ENCODE peak calls at places on chromosomes 1 and 21, in four cellular contexts. T is GM12878, U is H1, F is HL-60. D is an unnamed sample.

GRCh38 chr21:30563630-30564029 is 2.5 kb upstream of the KRTAP19-7 start:
- DNase-seq in T (no peak), U (no peak), F (no peak), D (no peak)

GRCh38 chr1:33768106-33768505 is 95.8 kb upstream of the HMGB4 start:
- DNase-seq in T (no peak), U (no peak), F (no peak), D (no peak)

GRCh38 chr1:50502147-50502546 is 78.9 kb upstream of the DMRTA2 start:
- DNase-seq in T (no peak), U (no peak), F (no peak), D (no peak)

GRCh38 chr1:27773732-27774445 is 870 bp downstream of the STX12 start:
- DNase-seq in T (no peak), U (no peak), F (peak), D (no peak)

GRCh38 chr1:38508272-38508671 is 351.3 kb downstream of the RRAGC start:
- DNase-seq in T (no peak), U (no peak), F (peak), D (no peak)

GRCh38 chr1:233664254-233664653 is 50.3 kb downstream of the KCNK1 start:
- DNase-seq in T (no peak), U (no peak), F (no peak), D (no peak)

GRCh38 chr21:42558846-42559245 is 45.2 kb downstream of the SLC37A1 start:
- DNase-seq in T (no peak), U (no peak), F (no peak), D (no peak)

GRCh38 chr1:165903672-165904071 is 76.3 kb downstream of the UCK2 start:
- DNase-seq in T (no peak), U (no peak), F (no peak), D (no peak)

GRCh38 chr1:47761201-47761930 is 235.8 kb downstream of the TRABD2B start:
- DNase-seq in T (no peak), U (no peak), F (no peak), D (no peak)

GRCh38 chr1:172775598-172776570 is 117.0 kb downstream of the FASLG start:
- DNase-seq in T (no peak), U (no peak), F (no peak), D (no peak)

GRCh38 chr1:224406216-224406615 is 28.4 kb downstream of the WDR26 start:
- DNase-seq in T (no peak), U (no peak), F (no peak), D (no peak)

GRCh38 chr1:70633004-70633403 is 221.9 kb downstream of the CTH start:
- DNase-seq in T (no peak), U (no peak), F (no peak), D (no peak)

GRCh38 chr1:21319447-21320407 is 29.5 kb upstream of the ECE1 start:
- DNase-seq in T (no peak), U (no peak), F (no peak), D (no peak)

DNA sequence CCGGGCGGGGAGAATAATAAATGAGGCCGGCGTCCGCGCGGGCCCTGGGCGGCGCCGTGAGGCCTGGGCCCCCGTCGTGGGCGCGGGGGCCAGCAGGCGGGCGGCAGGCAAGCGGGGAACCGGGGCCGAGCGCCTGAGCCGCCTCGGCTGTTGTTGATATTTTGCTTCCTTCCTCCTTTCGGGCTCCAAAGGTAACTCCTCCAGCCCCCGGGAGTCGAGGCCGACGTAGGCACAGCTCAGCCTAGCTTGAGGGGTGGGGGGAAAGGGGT is at the start of gene MEF2D:
- DNase-seq in T (no peak), U (no peak), F (no peak), D (no peak)
- TF ChIP-seq POLR2AphosphoS5 in T (no peak), U (peak), F (no peak), D (peak)

DNA sequence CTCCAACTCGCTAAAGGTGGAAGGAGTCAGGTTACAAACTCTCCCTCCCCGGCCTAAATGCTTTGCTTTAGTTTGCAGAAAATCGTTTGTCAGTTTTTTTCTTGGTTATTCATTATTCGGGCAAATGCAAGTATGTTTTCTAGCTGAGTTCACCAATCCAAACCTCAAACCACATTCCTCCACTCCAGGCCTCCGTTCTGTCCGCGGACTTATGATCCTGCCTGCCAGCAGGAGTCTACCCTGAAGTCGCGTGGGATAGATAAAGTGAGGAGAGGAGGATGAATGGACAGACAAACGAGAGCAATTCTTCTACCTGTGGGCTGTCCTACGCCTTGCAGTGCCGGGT is 1.3 kb downstream of the ADAMTS1 start:
- DNase-seq in T (no peak), U (no peak), F (no peak), D (no peak)
- H3K4me3 ChIP-seq in T (no peak), U (peak), F (peak), D (no peak)

DNA sequence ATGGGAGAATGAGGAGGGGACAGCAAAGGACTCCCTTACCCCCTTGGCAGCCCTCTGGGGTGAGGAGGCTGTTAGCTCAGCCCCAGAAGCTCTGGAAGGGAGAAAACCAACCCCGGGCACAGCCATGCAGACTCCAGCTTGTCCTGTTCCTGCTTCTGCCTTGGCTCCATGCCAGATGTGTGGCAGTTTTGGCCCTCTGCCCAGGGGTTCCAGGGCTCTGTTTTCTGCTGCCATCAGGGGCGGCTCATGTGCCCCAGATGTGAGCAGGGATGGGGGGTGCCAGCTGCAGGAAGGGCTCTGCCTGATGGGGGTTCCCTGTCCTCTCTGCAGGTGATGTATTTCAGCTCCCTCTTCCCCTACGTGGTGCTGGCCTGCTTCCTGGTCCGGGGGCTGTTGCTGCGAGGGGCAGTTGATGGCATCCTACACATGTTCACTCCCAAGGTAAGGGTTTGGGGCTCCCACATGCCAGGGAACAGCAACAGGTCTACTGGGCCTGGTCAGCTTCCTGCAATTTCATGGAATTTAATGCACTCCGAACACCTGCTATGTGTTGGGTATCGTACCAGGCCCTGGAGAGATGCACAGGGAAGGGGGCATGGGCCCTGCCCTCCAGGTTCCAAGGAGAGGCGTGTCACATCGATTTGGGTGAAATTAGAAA is 26.1 kb downstream of the SLC6A17 start:
- DNase-seq in T (no peak), U (no peak), F (peak), D (no peak)
- TF ChIP-seq GABPA in T (no peak), U (no peak), F (no peak), D (no peak)

GRCh38 chr1:182185822-182186756 is 124.6 kb upstream of the ZNF648 start:
- DNase-seq in T (no peak), U (no peak), F (no peak), D (peak)

GRCh38 chr1:182181167-182181572 is 119.7 kb upstream of the ZNF648 start:
- DNase-seq in T (no peak), U (no peak), F (no peak), D (no peak)

GRCh38 chr1:182182311-182182710 is 120.8 kb upstream of the ZNF648 start:
- DNase-seq in T (no peak), U (no peak), F (no peak), D (no peak)

GRCh38 chr1:182185147-182185546 is 123.6 kb upstream of the ZNF648 start:
- DNase-seq in T (no peak), U (no peak), F (no peak), D (no peak)

DNA sequence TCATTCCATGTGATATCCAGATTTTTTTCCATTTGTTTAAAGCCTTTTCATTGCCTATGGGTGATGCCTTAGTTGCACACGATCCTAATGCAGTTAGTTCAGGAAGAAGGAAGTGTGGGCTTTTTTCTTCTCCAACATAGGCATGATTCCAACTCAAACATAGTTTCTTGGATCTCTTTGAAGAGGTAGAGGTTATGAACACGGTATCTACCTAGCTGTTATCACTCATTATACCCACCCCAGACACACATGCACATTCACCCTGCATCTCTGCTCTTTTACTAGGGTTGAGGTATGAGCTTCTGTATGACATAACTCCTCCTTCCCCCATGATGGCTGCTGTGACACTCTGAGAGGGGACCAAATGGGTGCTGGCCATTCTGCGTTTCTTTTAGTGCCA is 122.1 kb upstream of the ZNF648 start:
- DNase-seq in T (no peak), U (no peak), F (no peak), D (no peak)
- TF ChIP-seq POLR2AphosphoS5 in T (no peak), U (no peak), F (no peak), D (no peak)

DNA sequence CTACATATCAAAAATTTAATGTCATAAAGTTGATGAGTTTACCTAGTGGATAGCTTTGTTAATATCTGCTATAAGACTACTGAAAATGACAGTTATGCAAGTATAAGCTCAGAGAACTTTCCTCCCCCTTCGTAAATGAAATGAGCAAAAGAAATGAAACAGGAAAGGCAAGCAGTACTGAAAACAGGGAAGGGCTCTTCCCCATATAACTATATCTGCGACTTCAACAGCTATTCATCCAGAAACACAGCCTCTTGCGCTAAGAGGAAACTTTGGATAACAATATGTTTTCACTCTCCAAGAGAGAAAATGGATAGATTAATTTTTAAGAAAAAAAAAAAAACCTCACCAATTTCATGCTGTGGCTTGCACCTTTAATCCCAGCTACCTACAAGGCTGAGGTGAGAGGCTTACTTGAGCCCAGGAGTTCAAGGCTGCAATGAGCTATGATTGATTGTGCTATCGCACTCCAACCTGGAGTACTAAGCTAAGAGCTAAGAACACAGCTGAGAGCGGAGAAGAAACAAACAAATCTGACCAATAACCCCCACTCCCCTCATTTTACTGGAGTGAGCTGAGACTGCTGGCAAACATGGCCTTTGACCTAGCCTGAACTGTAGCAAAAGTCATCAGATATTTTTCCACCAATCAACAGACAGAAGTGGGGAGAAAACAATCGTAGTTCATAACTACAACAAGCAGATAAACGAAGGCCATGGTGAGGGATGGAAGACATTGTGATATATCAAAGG is 29.0 kb downstream of the METTL18 start:
- DNase-seq in T (no peak), U (no peak), F (no peak), D (peak)
- H3K4me3 ChIP-seq in T (no peak), U (no peak), F (no peak), D (peak)

DNA sequence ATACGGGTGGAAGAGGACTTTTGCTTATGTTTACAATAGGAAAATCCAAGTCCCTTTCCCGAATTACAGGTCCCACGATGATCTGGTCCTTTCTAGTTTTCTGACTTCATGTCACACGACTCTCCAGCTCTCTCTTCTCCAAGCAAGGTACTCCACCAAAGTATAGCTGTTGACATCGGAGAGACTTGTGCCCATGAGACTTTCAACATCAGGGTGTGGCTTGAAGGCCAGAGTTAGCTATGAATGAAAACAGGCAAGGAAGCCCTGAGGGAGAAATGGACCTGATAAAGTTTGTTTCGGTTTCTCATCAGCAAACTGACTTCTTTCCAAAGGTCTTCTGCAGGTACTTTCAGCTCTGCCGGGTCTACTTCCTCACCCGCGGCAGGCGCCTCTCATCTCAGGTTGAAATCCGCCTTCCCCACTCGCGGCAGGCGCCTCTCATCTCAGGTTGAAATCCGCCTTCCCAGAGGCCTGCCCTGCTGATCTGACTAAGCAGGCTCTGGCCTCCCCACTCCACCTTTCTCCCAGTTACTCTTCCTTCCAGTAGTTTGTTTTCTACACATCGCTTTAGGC is 2.1 kb upstream of the PER3 start:
- DNase-seq in T (no peak), U (no peak), F (peak), D (no peak)
- TF ChIP-seq GABPA in T (no peak), U (no peak), F (no peak), D (no peak)

GRCh38 chr1:183327429-183328290 is 90.5 kb downstream of the NMNAT2 start:
- DNase-seq in T (no peak), U (no peak), F (no peak), D (no peak)
- TF ChIP-seq POLR2AphosphoS5 in T (no peak), U (no peak), F (no peak), D (no peak)

DNA sequence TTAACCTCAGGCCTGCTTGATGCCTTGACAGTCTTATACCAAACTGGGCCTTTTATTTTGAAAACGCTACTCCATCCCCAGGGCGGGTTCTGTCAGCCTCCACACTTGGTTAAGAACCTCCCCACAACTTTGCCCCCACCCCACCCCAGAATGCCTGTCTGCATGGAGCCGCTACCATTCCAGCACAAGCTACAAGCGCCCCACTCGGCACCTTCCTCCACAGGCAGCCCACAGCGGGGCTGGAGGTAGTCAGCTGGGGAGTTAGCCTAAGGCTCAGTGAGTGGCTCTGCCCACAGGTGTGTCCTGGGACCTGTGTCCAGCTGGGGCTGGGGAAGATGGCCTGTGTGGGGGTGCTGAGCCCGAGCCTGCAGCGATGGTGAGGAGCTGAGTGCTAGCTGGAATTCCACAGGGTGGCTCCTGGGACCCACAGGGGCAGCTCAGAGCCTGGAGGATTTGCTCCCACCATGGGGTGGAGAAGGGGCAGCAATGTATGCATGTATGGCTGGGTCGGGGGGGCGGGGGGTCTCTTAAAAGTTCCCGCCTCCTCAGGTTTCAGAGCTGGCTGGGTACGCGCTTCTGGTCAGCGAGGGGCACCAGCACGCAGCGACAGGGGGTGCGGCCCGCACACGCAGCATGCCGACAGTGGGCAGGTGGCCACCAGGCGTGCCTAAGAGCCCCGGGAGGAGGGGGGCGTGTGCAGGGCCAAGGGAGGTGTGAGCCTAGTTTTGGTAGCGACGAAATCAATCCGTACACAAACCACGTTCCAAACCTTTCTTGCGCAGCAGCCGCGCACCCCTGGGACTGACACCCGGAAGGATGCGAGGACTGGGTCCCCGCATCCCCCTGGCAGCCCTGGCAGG is 912 bp downstream of the ETNK2 start:
- DNase-seq in T (no peak), U (no peak), F (no peak), D (no peak)
- H3K4me3 ChIP-seq in T (no peak), U (peak), F (no peak), D (peak)

GRCh38 chr1:245156041-245156735 is 1.4 kb downstream of the KIF26B start:
- DNase-seq in T (no peak), U (peak), F (peak), D (peak)

GRCh38 chr1:245153645-245154428 is 948 bp upstream of the KIF26B start:
- DNase-seq in T (no peak), U (no peak), F (peak), D (no peak)

GRCh38 chr1:245154429-245155185 is at the start of gene KIF26B:
- DNase-seq in T (no peak), U (no peak), F (peak), D (peak)

GRCh38 chr1:245155186-245156040 is 628 bp downstream of the KIF26B start:
- DNase-seq in T (no peak), U (no peak), F (peak), D (no peak)

DNA sequence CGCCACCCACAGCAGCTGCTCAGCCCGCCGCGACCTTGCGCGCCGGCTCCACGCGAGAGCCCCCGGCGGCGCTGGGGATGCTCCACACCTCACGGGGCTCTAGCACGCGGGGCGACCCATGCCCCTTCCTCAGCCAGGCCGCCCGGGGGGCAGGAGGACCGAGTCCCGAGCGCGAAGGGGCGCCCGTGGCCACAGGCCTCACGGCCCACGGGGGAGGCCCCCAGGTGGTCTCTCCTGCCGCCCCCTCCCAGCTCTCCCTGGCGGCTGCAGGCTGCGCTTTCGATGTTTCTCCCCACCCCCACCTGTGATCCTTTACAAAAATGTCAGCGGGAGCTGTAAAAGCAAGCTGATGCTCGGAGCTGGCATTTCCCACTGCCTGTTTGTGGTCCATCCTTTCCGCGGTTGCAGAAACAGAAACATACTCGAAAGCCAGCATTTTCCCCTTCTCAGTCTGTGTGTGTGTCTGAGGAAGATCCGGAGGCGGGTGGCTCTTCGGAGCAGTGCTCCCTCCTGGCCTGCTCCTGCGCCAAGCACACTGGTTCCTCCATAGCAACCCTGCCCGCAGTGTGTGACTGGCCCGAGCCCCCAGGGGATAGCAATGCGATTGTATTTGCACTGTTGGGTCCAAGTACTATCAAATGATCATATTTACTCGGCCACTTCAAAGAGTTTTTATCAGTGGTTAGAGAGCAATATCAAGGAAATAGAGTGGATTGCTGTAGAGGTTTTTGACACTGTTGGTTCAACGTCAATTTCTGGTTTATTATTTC is 2.1 kb downstream of the KIF26B start:
- DNase-seq in T (no peak), U (no peak), F (no peak), D (peak)
- TF ChIP-seq GABPA in T (no peak), U (no peak), F (no peak), D (no peak)

D was measured in HepG2.